ENCODE peak calls at places on chromosomes 13 and 19, in seven cellular contexts. Y is breast epithelium, Q is tibial artery, V is mammary epithelial cell, W is colonic mucosa, N is heart right ventricle, A is cardiac muscle cell. T is an unnamed sample. For H3K27me3, the result is how much of the 10 kb centered on the place peaks cover.

GRCh38 chr13:40490086-40490723 is 176.2 kb downstream of the FOXO1 start:
- DNase-seq in Y (no peak), Q (no peak), V (no peak), W (peak), N (no peak), A (no peak), T (no peak)

GRCh38 chr19:8194528-8195275 is 14.5 kb upstream of the CERS4 start:
- DNase-seq in Y (no peak), Q (no peak), V (peak), W (peak), N (no peak), A (peak), T (no peak)

GRCh38 chr13:37014609-37015008 is 14.0 kb downstream of the EXOSC8 start:
- DNase-seq in Y (no peak), Q (no peak), V (no peak), W (no peak), N (no peak), A (peak), T (no peak)

GRCh38 chr19:6530385-6531162 is at the start of gene TNFSF9:
- DNase-seq in Y (peak), Q (peak), V (peak), W (peak), N (peak), A (peak), T (peak)

GRCh38 chr13:95569966-95570365 is 17.4 kb downstream of the CLDN10 start:
- DNase-seq in Y (no peak), Q (no peak), V (peak), W (no peak), N (no peak), A (no peak), T (no peak)

GRCh38 chr13:40688781-40689180 is 22.3 kb upstream of the FOXO1 start:
- DNase-seq in Y (no peak), Q (no peak), V (no peak), W (no peak), N (no peak), A (no peak), T (no peak)

GRCh38 chr19:1495799-1496713 is 5.1 kb downstream of the REEP6 start:
- DNase-seq in Y (peak), Q (no peak), V (peak), W (no peak), N (no peak), A (no peak), T (no peak)

GRCh38 chr13:39378293-39378692 is 224.7 kb downstream of the LHFPL6 start:
- DNase-seq in Y (no peak), Q (no peak), V (no peak), W (no peak), N (no peak), A (no peak), T (no peak)

GRCh38 chr19:45016388-45017314 is 15.4 kb downstream of the RELB start:
- DNase-seq in Y (peak), Q (peak), V (peak), W (peak), N (peak), A (peak), T (peak)

GRCh38 chr19:34220472-34221063 is 33.8 kb upstream of the GARRE1 start:
- DNase-seq in Y (peak), Q (no peak), V (peak), W (peak), N (peak), A (peak), T (no peak)

GRCh38 chr13:74210693-74211393 is 76.6 kb upstream of the KLF12 start:
- DNase-seq in Y (no peak), Q (peak), V (peak), W (no peak), N (no peak), A (peak), T (no peak)

GRCh38 chr13:26220575-26220974 is 1.5 kb downstream of the RNF6 start:
- DNase-seq in Y (no peak), Q (no peak), V (peak), W (no peak), N (no peak), A (peak), T (no peak)

GRCh38 chr13:112980441-112980840 is 11.4 kb downstream of the MCF2L start:
- DNase-seq in Y (no peak), Q (no peak), V (no peak), W (no peak), N (no peak), A (no peak), T (no peak)
- H3K27ac ChIP-seq in Y (peak), Q (no peak), V (no peak), W (no peak), N (peak), A (no peak), T (peak)

GRCh38 chr19:50485284-50485955 is 8.8 kb upstream of the GARIN5A start:
- DNase-seq in Y (no peak), Q (no peak), V (no peak), W (no peak), N (no peak), A (no peak), T (no peak)
- TF ChIP-seq CTCF in Y (no peak), Q (no peak), V (no peak), W (no peak), N (no peak), A (no peak), T (no peak)

DNA sequence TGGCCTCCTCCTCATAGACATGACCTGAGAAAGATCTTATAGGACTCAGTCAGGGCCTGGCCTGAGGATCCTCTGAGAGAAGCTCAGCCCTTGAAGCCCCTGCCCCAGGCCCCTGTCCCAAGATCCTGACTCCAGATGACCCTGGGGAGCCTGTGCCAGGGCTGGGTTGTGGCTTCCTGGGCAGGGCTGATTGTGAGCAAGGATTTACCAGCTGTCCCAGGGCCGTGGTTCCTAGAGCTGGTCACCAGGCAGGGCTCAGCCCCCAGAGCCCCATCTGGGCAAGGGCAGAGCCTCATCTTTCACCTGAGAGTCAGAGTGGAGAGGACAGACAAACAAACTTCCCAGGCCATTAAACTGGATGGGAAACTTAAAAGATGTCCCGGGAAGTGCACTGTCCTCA is 1.9 kb downstream of the CEACAM21 start:
- DNase-seq in Y (no peak), Q (no peak), V (no peak), W (no peak), N (no peak), A (no peak), T (no peak)
- H3K27me3 ChIP-seq in Y (under half), Q (under half), V (under half), W (under half), N (under half), A (under half), T (under half)

DNA sequence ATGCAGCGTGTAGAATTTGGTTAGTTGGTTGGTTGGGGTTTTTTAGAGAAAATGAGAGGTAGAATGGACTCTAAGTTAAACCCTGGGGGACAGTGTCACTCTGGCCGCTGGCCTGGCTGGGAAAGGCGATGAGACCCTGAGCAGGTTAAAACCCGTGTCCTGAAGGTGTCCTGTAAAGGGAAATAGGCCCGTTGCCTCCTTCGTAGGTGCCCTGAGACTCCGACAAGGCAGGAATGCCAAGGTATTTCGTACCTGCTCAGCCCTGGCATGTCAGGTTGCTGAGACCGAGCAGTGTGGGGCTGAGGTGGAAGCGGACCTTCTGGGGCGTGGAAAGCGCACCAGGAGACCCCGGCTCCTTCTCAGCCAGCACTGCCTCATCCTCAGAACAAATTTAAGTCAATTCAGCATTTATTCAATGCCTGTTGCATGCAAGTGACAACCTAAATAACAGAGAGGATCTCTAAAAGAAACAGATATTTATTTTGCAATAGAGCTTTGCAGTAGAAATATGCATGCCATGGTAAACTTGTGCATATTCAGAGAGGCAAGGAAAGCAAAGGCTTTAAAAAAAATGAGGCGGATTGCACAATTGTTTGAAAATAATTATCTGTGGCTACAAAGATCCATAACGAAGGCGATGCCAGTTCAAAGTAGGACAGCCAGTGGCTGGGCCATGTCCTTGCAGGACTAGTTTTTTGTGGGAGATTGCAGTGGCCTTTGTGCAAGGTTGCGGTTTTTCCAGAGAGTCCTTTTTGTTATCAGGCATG is 1.4 kb upstream of the RAB20 start:
- DNase-seq in Y (no peak), Q (no peak), V (no peak), W (no peak), N (no peak), A (no peak), T (no peak)
- H3K27ac ChIP-seq in Y (peak), Q (peak), V (no peak), W (peak), N (no peak), A (no peak), T (no peak)

GRCh38 chr13:80083097-80083429 is 257.9 kb downstream of the SPRY2 start:
- DNase-seq in Y (no peak), Q (no peak), V (no peak), W (no peak), N (no peak), A (peak), T (no peak)
- TF ChIP-seq CTCF in Y (no peak), Q (no peak), V (no peak), W (no peak), N (no peak), A (no peak), T (no peak)

GRCh38 chr19:19224150-19224851 is 12.5 kb downstream of the NCAN start:
- DNase-seq in Y (no peak), Q (no peak), V (no peak), W (no peak), N (no peak), A (no peak), T (no peak)

GRCh38 chr19:19226204-19226603 is 14.4 kb downstream of the NCAN start:
- DNase-seq in Y (no peak), Q (no peak), V (no peak), W (no peak), N (no peak), A (no peak), T (no peak)

GRCh38 chr19:19227217-19227616 is 15.5 kb downstream of the NCAN start:
- DNase-seq in Y (no peak), Q (no peak), V (no peak), W (no peak), N (no peak), A (no peak), T (no peak)

GRCh38 chr19:19224852-19225494 is 13.2 kb downstream of the NCAN start:
- DNase-seq in Y (peak), Q (peak), V (peak), W (peak), N (peak), A (peak), T (no peak)

DNA sequence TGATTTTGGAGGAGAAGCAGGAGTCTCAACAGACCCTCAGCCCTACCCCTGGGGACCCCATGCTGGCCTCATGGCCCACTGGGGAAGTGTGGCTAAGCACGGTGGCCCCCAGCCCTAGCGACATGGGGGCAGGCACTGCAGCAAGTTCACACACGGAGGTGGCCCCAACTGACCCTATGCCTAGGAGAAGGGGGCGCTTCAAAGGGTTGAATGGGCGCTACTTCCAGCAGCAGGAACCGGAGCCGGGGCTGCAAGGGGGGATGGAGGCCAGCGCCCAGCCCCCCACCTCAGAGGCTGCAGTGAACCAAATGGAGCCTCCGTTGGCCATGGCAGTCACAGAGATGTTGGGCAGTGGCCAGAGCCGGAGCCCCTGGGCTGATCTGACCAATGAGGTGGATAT is 14.9 kb downstream of the NCAN start:
- DNase-seq in Y (no peak), Q (no peak), V (no peak), W (no peak), N (no peak), A (no peak), T (no peak)
- H3K27me3 ChIP-seq in Y (under half), Q (under half), V (under half), W (under half), N (under half), A (under half), T (under half)

DNA sequence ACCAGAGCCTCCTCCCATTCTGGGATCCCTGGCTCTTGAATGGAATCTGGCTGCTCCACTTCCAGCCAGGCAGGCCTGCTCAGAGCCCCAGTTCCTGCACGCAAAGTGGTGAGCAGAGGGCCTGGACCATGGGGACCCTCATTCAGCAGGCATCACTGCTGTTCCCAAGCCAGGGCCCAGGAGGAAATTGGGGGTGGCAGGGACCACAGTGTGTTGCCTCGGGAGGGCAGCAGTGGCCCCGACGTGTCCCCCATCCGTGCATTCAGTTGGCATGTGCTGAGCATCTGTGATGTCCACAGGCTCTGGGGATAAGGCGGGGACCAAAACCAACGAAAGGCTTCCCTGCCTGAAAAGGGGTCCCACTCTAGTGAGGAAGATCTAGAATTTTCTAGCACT is 11.2 kb downstream of the CCDC97 start:
- DNase-seq in Y (no peak), Q (no peak), V (no peak), W (no peak), N (no peak), A (no peak), T (no peak)
- H3K27ac ChIP-seq in Y (peak), Q (peak), V (no peak), W (peak), N (no peak), A (peak), T (no peak)

DNA sequence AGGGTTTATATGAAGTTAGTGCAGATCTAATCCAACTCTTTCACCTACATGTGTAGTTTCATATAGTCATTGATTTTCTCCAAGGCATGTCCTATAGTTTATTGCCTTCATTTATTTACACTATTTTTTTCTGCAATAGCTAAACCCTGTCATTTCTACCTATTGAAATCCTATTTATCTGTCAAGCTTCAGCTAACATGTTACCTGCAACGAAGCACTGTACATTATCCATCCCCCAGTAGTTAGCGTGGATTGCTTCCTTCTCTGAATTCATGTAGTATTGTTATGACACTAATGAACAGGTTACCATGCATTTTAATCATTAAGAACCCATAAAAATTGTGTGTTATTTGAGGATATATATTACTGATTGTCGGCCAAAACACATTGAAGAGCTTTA is 742.9 kb upstream of the PCDH20 start:
- DNase-seq in Y (no peak), Q (no peak), V (no peak), W (no peak), N (no peak), A (no peak), T (no peak)
- TF ChIP-seq CTCF in Y (no peak), Q (no peak), V (no peak), W (no peak), N (no peak), A (no peak), T (no peak)